ENCODE peak calls at places on chromosomes 16 and 17, in six cellular contexts. E is dorsolateral prefrontal cortex, V is HTR-8/SVneo, K is Calu3, B is HEK293T, N is NB4. D is an unnamed sample.

GRCh38 chr16:77974883-77975282 is 47.5 kb upstream of the CLEC3A start:
- DNase-seq in N (peak; percentile 44), B (peak; percentile 20), E (no peak), V (no peak), K (peak; percentile 15), D (no peak)

GRCh38 chr16:27402569-27402963 is 592 bp downstream of the IL21R start:
- DNase-seq in B (no peak), K (no peak), V (no peak), N (no peak), E (no peak), D (no peak)

GRCh38 chr17:41367426-41368075 is 2.1 kb downstream of the KRT33B start:
- DNase-seq in B (no peak), V (peak; percentile 76), N (no peak), K (no peak), E (no peak), D (no peak)

GRCh38 chr17:68096111-68096510 is 60.6 kb downstream of the KPNA2 start:
- DNase-seq in N (no peak), B (no peak), V (no peak), K (no peak), E (no peak), D (no peak)

GRCh38 chr16:85252461-85252860 is 140.2 kb upstream of the CIBAR2 start:
- DNase-seq in V (no peak), K (no peak), B (no peak), N (peak; percentile 29), E (no peak), D (no peak)

GRCh38 chr16:57266531-57267268 is 17.8 kb downstream of the PLLP start:
- DNase-seq in B (no peak), E (no peak), N (peak; percentile 64), K (peak; percentile 25), V (no peak), D (no peak)

GRCh38 chr17:37744961-37745800 is at the start of gene HNF1B:
- DNase-seq in E (no peak), K (peak; percentile 97), N (no peak), B (no peak), V (no peak), D (no peak)

GRCh38 chr16:49704586-49705155 is 151.2 kb downstream of the ZNF423 start:
- DNase-seq in E (no peak), K (no peak), B (no peak), V (no peak), N (peak; percentile 54), D (no peak)

GRCh38 chr17:59914274-59914854 is 21.4 kb downstream of the RPS6KB1 start:
- DNase-seq in B (peak; percentile 59), E (no peak), V (peak; percentile 84), N (peak; percentile 60), K (no peak), D (no peak)

GRCh38 chr17:933168-934083 is 46.1 kb downstream of the NXN start:
- DNase-seq in B (peak; percentile 52), N (peak; percentile 53), K (peak; percentile 55), E (no peak), V (peak; percentile 91), D (peak; percentile 93)

GRCh38 chr17:57385975-57386374 is 129.7 kb downstream of the MSI2 start:
- DNase-seq in E (no peak), N (no peak), V (no peak), B (no peak), K (no peak), D (no peak)

GRCh38 chr17:44203731-44204452 is 4.2 kb upstream of the ATXN7L3 start:
- DNase-seq in V (peak; percentile 69), E (no peak), N (peak; percentile 94), K (peak; percentile 58), B (peak; percentile 46), D (no peak)

GRCh38 chr16:75860654-75861053 is 134.4 kb upstream of the CPHXL start:
- DNase-seq in N (no peak), K (no peak), B (no peak), E (peak; percentile 84), V (no peak), D (no peak)

GRCh38 chr16:610513-611381 is 20.0 kb upstream of the WFIKKN1 start:
- DNase-seq in E (peak; percentile 82), V (no peak), K (peak; percentile 51), B (peak; percentile 80), N (no peak), D (no peak)

D was measured in non-pigmented ciliary epithelial cell.